ENCODE peak calls at places on chromosomes 4 and X, in nine cellular contexts. One of them, this sample, is unnamed.

GRCh38 chr4:140373328-140374129 is at the start of gene SCOC:
- DNase-seq in H7: peak; percentile 95
- DNase-seq in RPMI7951: peak; percentile 98
- DNase-seq in pulmonary artery endothelial cell: peak; percentile 98
- DNase-seq in NCI-H2029 treated with DMSO at 0.1 percent for 48 hours: peak; percentile 96
- DNase-seq in ELF-1: peak; percentile 100
- DNase-seq in naive thymus-derived CD4-positive, alpha-beta T cell: peak; percentile 95
- DNase-seq in Caki2: peak; percentile 99
- DNase-seq in A549: peak; percentile 96
- DNase-seq in this sample: peak; percentile 99

GRCh38 chrX:103538728-103539127 is 19.4 kb upstream of the RAB40A start:
- DNase-seq in ELF-1: no peak
- DNase-seq in H7: no peak
- DNase-seq in Caki2: no peak
- DNase-seq in RPMI7951: no peak
- DNase-seq in NCI-H2029 treated with DMSO at 0.1 percent for 48 hours: no peak
- DNase-seq in A549: no peak
- DNase-seq in pulmonary artery endothelial cell: no peak
- DNase-seq in naive thymus-derived CD4-positive, alpha-beta T cell: no peak
- DNase-seq in this sample: no peak

GRCh38 chr4:181194096-181194495 is 1049.1 kb upstream of the TENM3 start:
- DNase-seq in A549: no peak
- DNase-seq in pulmonary artery endothelial cell: no peak
- DNase-seq in Caki2: no peak
- DNase-seq in NCI-H2029 treated with DMSO at 0.1 percent for 48 hours: no peak
- DNase-seq in ELF-1: no peak
- DNase-seq in RPMI7951: no peak
- DNase-seq in H7: no peak
- DNase-seq in naive thymus-derived CD4-positive, alpha-beta T cell: no peak
- DNase-seq in this sample: no peak

GRCh38 chr4:168651374-168651773 is 154.5 kb downstream of the PALLD start:
- DNase-seq in pulmonary artery endothelial cell: no peak
- DNase-seq in A549: no peak
- DNase-seq in H7: no peak
- DNase-seq in ELF-1: no peak
- DNase-seq in NCI-H2029 treated with DMSO at 0.1 percent for 48 hours: no peak
- DNase-seq in RPMI7951: no peak
- DNase-seq in Caki2: no peak
- DNase-seq in naive thymus-derived CD4-positive, alpha-beta T cell: no peak
- DNase-seq in this sample: no peak

GRCh38 chr4:85777908-85778808 is 303.2 kb downstream of the ARHGAP24 start:
- DNase-seq in ELF-1: no peak
- DNase-seq in Caki2: no peak
- DNase-seq in A549: no peak
- DNase-seq in NCI-H2029 treated with DMSO at 0.1 percent for 48 hours: no peak
- DNase-seq in pulmonary artery endothelial cell: no peak
- DNase-seq in H7: no peak
- DNase-seq in naive thymus-derived CD4-positive, alpha-beta T cell: no peak
- DNase-seq in RPMI7951: peak; percentile 39
- DNase-seq in this sample: no peak

GRCh38 chr4:113971706-113972360 is 7.6 kb downstream of the ARSJ start:
- DNase-seq in RPMI7951: peak; percentile 56
- DNase-seq in H7: no peak
- DNase-seq in A549: no peak
- DNase-seq in naive thymus-derived CD4-positive, alpha-beta T cell: no peak
- DNase-seq in Caki2: no peak
- DNase-seq in NCI-H2029 treated with DMSO at 0.1 percent for 48 hours: no peak
- DNase-seq in ELF-1: no peak
- DNase-seq in pulmonary artery endothelial cell: no peak
- DNase-seq in this sample: no peak

GRCh38 chr4:67292045-67292444 is 253.3 kb downstream of the CENPC start:
- DNase-seq in ELF-1: no peak
- DNase-seq in NCI-H2029 treated with DMSO at 0.1 percent for 48 hours: no peak
- DNase-seq in pulmonary artery endothelial cell: no peak
- DNase-seq in Caki2: no peak
- DNase-seq in naive thymus-derived CD4-positive, alpha-beta T cell: no peak
- DNase-seq in A549: no peak
- DNase-seq in RPMI7951: no peak
- DNase-seq in H7: no peak
- DNase-seq in this sample: no peak

GRCh38 chrX:75156537-75156945 is 458 bp upstream of the ABCB7 start:
- DNase-seq in RPMI7951: peak; percentile 45
- DNase-seq in pulmonary artery endothelial cell: no peak
- DNase-seq in Caki2: peak; percentile 21
- DNase-seq in ELF-1: peak; percentile 23
- DNase-seq in H7: no peak
- DNase-seq in A549: no peak
- DNase-seq in naive thymus-derived CD4-positive, alpha-beta T cell: no peak
- DNase-seq in NCI-H2029 treated with DMSO at 0.1 percent for 48 hours: peak; percentile 29
- DNase-seq in this sample: no peak

GRCh38 chr4:105971032-105971431 is 75.8 kb downstream of the NPNT start:
- DNase-seq in H7: no peak
- DNase-seq in ELF-1: no peak
- DNase-seq in naive thymus-derived CD4-positive, alpha-beta T cell: no peak
- DNase-seq in NCI-H2029 treated with DMSO at 0.1 percent for 48 hours: no peak
- DNase-seq in A549: no peak
- DNase-seq in Caki2: no peak
- DNase-seq in RPMI7951: no peak
- DNase-seq in pulmonary artery endothelial cell: no peak
- DNase-seq in this sample: no peak

GRCh38 chrX:21723097-21723496 is 34.8 kb downstream of the SMPX start:
- DNase-seq in Caki2: no peak
- DNase-seq in pulmonary artery endothelial cell: no peak
- DNase-seq in RPMI7951: no peak
- DNase-seq in ELF-1: no peak
- DNase-seq in A549: no peak
- DNase-seq in H7: no peak
- DNase-seq in naive thymus-derived CD4-positive, alpha-beta T cell: no peak
- DNase-seq in NCI-H2029 treated with DMSO at 0.1 percent for 48 hours: no peak
- DNase-seq in this sample: no peak

GRCh38 chr4:11367371-11367770 is 61.3 kb downstream of the HS3ST1 start:
- DNase-seq in NCI-H2029 treated with DMSO at 0.1 percent for 48 hours: peak; percentile 85
- DNase-seq in ELF-1: peak; percentile 48
- DNase-seq in Caki2: no peak
- DNase-seq in pulmonary artery endothelial cell: no peak
- DNase-seq in H7: peak; percentile 47
- DNase-seq in A549: no peak
- DNase-seq in naive thymus-derived CD4-positive, alpha-beta T cell: no peak
- DNase-seq in RPMI7951: peak; percentile 19
- DNase-seq in this sample: peak; percentile 27

GRCh38 chrX:69556094-69557011 is 52.2 kb downstream of the NALF2 start:
- DNase-seq in RPMI7951: peak; percentile 25
- DNase-seq in H7: peak; percentile 62
- DNase-seq in A549: peak; percentile 2
- DNase-seq in pulmonary artery endothelial cell: no peak
- DNase-seq in NCI-H2029 treated with DMSO at 0.1 percent for 48 hours: no peak
- DNase-seq in ELF-1: peak; percentile 97
- DNase-seq in naive thymus-derived CD4-positive, alpha-beta T cell: no peak
- DNase-seq in Caki2: peak; percentile 33
- DNase-seq in this sample: no peak

GRCh38 chr4:14333616-14334015 is 668.7 kb upstream of the CPEB2 start:
- DNase-seq in NCI-H2029 treated with DMSO at 0.1 percent for 48 hours: no peak
- DNase-seq in ELF-1: no peak
- DNase-seq in H7: no peak
- DNase-seq in RPMI7951: peak; percentile 4
- DNase-seq in naive thymus-derived CD4-positive, alpha-beta T cell: no peak
- DNase-seq in A549: no peak
- DNase-seq in pulmonary artery endothelial cell: no peak
- DNase-seq in Caki2: no peak
- DNase-seq in this sample: no peak

GRCh38 chr4:183182873-183183725 is 84.0 kb downstream of the WWC2 start:
- DNase-seq in A549: no peak
- DNase-seq in naive thymus-derived CD4-positive, alpha-beta T cell: no peak
- DNase-seq in NCI-H2029 treated with DMSO at 0.1 percent for 48 hours: peak; percentile 5
- DNase-seq in ELF-1: peak; percentile 93
- DNase-seq in Caki2: peak; percentile 81
- DNase-seq in pulmonary artery endothelial cell: peak; percentile 73
- DNase-seq in H7: peak; percentile 39
- DNase-seq in RPMI7951: peak; percentile 89
- DNase-seq in this sample: peak; percentile 62

GRCh38 chr4:77505958-77506319 is 99.7 kb upstream of the CXCL13 start:
- DNase-seq in H7: no peak
- DNase-seq in pulmonary artery endothelial cell: no peak
- DNase-seq in Caki2: no peak
- DNase-seq in NCI-H2029 treated with DMSO at 0.1 percent for 48 hours: no peak
- DNase-seq in naive thymus-derived CD4-positive, alpha-beta T cell: no peak
- DNase-seq in RPMI7951: no peak
- DNase-seq in A549: no peak
- DNase-seq in ELF-1: no peak
- DNase-seq in this sample: no peak

GRCh38 chr4:139934786-139935330 is 219.1 kb downstream of the MAML3 start:
- DNase-seq in RPMI7951: no peak
- DNase-seq in pulmonary artery endothelial cell: no peak
- DNase-seq in ELF-1: no peak
- DNase-seq in H7: no peak
- DNase-seq in Caki2: no peak
- DNase-seq in naive thymus-derived CD4-positive, alpha-beta T cell: no peak
- DNase-seq in NCI-H2029 treated with DMSO at 0.1 percent for 48 hours: no peak
- DNase-seq in A549: no peak
- DNase-seq in this sample: no peak

GRCh38 chr4:35608205-35608604 is 636.1 kb downstream of the ARAP2 start:
- DNase-seq in ELF-1: no peak
- DNase-seq in A549: no peak
- DNase-seq in H7: no peak
- DNase-seq in Caki2: no peak
- DNase-seq in NCI-H2029 treated with DMSO at 0.1 percent for 48 hours: no peak
- DNase-seq in RPMI7951: no peak
- DNase-seq in pulmonary artery endothelial cell: no peak
- DNase-seq in naive thymus-derived CD4-positive, alpha-beta T cell: no peak
- DNase-seq in this sample: no peak

GRCh38 chrX:11465648-11466411 is 172.6 kb downstream of the AMELX start:
- DNase-seq in NCI-H2029 treated with DMSO at 0.1 percent for 48 hours: no peak
- DNase-seq in pulmonary artery endothelial cell: no peak
- DNase-seq in H7: no peak
- DNase-seq in RPMI7951: no peak
- DNase-seq in A549: no peak
- DNase-seq in naive thymus-derived CD4-positive, alpha-beta T cell: no peak
- DNase-seq in ELF-1: no peak
- DNase-seq in Caki2: no peak
- DNase-seq in this sample: no peak

GRCh38 chr4:89129080-89129640 is 17.8 kb downstream of the TIGD2 start:
- DNase-seq in Caki2: no peak
- DNase-seq in H7: no peak
- DNase-seq in A549: no peak
- DNase-seq in ELF-1: no peak
- DNase-seq in RPMI7951: no peak
- DNase-seq in NCI-H2029 treated with DMSO at 0.1 percent for 48 hours: no peak
- DNase-seq in pulmonary artery endothelial cell: no peak
- DNase-seq in naive thymus-derived CD4-positive, alpha-beta T cell: no peak
- DNase-seq in this sample: no peak

GRCh38 chrX:135449637-135450550 is 28.1 kb downstream of the SMIM10L2A start:
- DNase-seq in ELF-1: no peak
- DNase-seq in H7: no peak
- DNase-seq in A549: no peak
- DNase-seq in pulmonary artery endothelial cell: no peak
- DNase-seq in RPMI7951: no peak
- DNase-seq in NCI-H2029 treated with DMSO at 0.1 percent for 48 hours: no peak
- DNase-seq in naive thymus-derived CD4-positive, alpha-beta T cell: no peak
- DNase-seq in Caki2: no peak
- DNase-seq in this sample: no peak

GRCh38 chr4:59503731-59504130 is 1696.4 kb upstream of the ADGRL3 start:
- DNase-seq in Caki2: no peak
- DNase-seq in A549: no peak
- DNase-seq in RPMI7951: no peak
- DNase-seq in pulmonary artery endothelial cell: no peak
- DNase-seq in NCI-H2029 treated with DMSO at 0.1 percent for 48 hours: no peak
- DNase-seq in ELF-1: no peak
- DNase-seq in H7: no peak
- DNase-seq in naive thymus-derived CD4-positive, alpha-beta T cell: no peak
- DNase-seq in this sample: no peak

GRCh38 chr4:1509366-1509765 is 103.1 kb upstream of the NKX1-1 start:
- DNase-seq in naive thymus-derived CD4-positive, alpha-beta T cell: no peak
- DNase-seq in NCI-H2029 treated with DMSO at 0.1 percent for 48 hours: no peak
- DNase-seq in H7: no peak
- DNase-seq in Caki2: no peak
- DNase-seq in A549: no peak
- DNase-seq in ELF-1: no peak
- DNase-seq in RPMI7951: no peak
- DNase-seq in pulmonary artery endothelial cell: no peak
- DNase-seq in this sample: no peak

GRCh38 chrX:10017866-10018265 is 50.7 kb downstream of the CLDN34 start:
- DNase-seq in ELF-1: peak; percentile 62
- DNase-seq in A549: peak; percentile 28
- DNase-seq in Caki2: peak; percentile 87
- DNase-seq in NCI-H2029 treated with DMSO at 0.1 percent for 48 hours: no peak
- DNase-seq in RPMI7951: peak; percentile 82
- DNase-seq in H7: peak; percentile 47
- DNase-seq in naive thymus-derived CD4-positive, alpha-beta T cell: no peak
- DNase-seq in pulmonary artery endothelial cell: no peak
- DNase-seq in this sample: no peak

GRCh38 chr4:2924286-2924685 is 38.9 kb downstream of the NOP14 start:
- DNase-seq in naive thymus-derived CD4-positive, alpha-beta T cell: no peak
- DNase-seq in NCI-H2029 treated with DMSO at 0.1 percent for 48 hours: no peak
- DNase-seq in ELF-1: no peak
- DNase-seq in H7: no peak
- DNase-seq in RPMI7951: no peak
- DNase-seq in Caki2: no peak
- DNase-seq in A549: no peak
- DNase-seq in pulmonary artery endothelial cell: no peak
- DNase-seq in this sample: no peak

GRCh38 chr4:25861951-25862410 is 807 bp downstream of the SEL1L3 start:
- DNase-seq in A549: peak; percentile 16
- DNase-seq in Caki2: peak; percentile 33
- DNase-seq in pulmonary artery endothelial cell: no peak
- DNase-seq in RPMI7951: no peak
- DNase-seq in naive thymus-derived CD4-positive, alpha-beta T cell: peak; percentile 22
- DNase-seq in NCI-H2029 treated with DMSO at 0.1 percent for 48 hours: no peak
- DNase-seq in H7: peak; percentile 79
- DNase-seq in ELF-1: peak; percentile 12
- DNase-seq in this sample: peak; percentile 30

GRCh38 chr4:138938371-138938699 is 77.2 kb upstream of the NOCT start:
- DNase-seq in NCI-H2029 treated with DMSO at 0.1 percent for 48 hours: peak; percentile 8
- DNase-seq in RPMI7951: peak; percentile 41
- DNase-seq in pulmonary artery endothelial cell: no peak
- DNase-seq in H7: peak; percentile 43
- DNase-seq in Caki2: peak; percentile 16
- DNase-seq in ELF-1: peak; percentile 28
- DNase-seq in A549: peak; percentile 11
- DNase-seq in naive thymus-derived CD4-positive, alpha-beta T cell: no peak
- DNase-seq in this sample: no peak

GRCh38 chrX:66020578-66021406 is 19.1 kb downstream of the VSIG4 start:
- DNase-seq in pulmonary artery endothelial cell: no peak
- DNase-seq in A549: no peak
- DNase-seq in H7: no peak
- DNase-seq in Caki2: no peak
- DNase-seq in RPMI7951: no peak
- DNase-seq in ELF-1: no peak
- DNase-seq in naive thymus-derived CD4-positive, alpha-beta T cell: no peak
- DNase-seq in NCI-H2029 treated with DMSO at 0.1 percent for 48 hours: no peak
- DNase-seq in this sample: no peak

GRCh38 chrX:49019599-49020249 is 17.7 kb upstream of the GRIPAP1 start:
- DNase-seq in naive thymus-derived CD4-positive, alpha-beta T cell: no peak
- DNase-seq in Caki2: no peak
- DNase-seq in RPMI7951: no peak
- DNase-seq in ELF-1: no peak
- DNase-seq in pulmonary artery endothelial cell: no peak
- DNase-seq in NCI-H2029 treated with DMSO at 0.1 percent for 48 hours: no peak
- DNase-seq in H7: no peak
- DNase-seq in A549: no peak
- DNase-seq in this sample: no peak

GRCh38 chrX:43870758-43871419 is 11.4 kb downstream of the MAOB start:
- DNase-seq in A549: no peak
- DNase-seq in naive thymus-derived CD4-positive, alpha-beta T cell: no peak
- DNase-seq in RPMI7951: no peak
- DNase-seq in ELF-1: no peak
- DNase-seq in Caki2: no peak
- DNase-seq in H7: no peak
- DNase-seq in pulmonary artery endothelial cell: no peak
- DNase-seq in NCI-H2029 treated with DMSO at 0.1 percent for 48 hours: peak; percentile 4
- DNase-seq in this sample: no peak

GRCh38 chrX:124362761-124363160 is 16.4 kb downstream of the SH2D1A start:
- DNase-seq in pulmonary artery endothelial cell: no peak
- DNase-seq in NCI-H2029 treated with DMSO at 0.1 percent for 48 hours: no peak
- DNase-seq in RPMI7951: no peak
- DNase-seq in A549: no peak
- DNase-seq in ELF-1: no peak
- DNase-seq in naive thymus-derived CD4-positive, alpha-beta T cell: no peak
- DNase-seq in Caki2: no peak
- DNase-seq in H7: no peak
- DNase-seq in this sample: no peak

GRCh38 chr4:93791570-93792195 is 36.9 kb upstream of the ATOH1 start:
- DNase-seq in naive thymus-derived CD4-positive, alpha-beta T cell: no peak
- DNase-seq in NCI-H2029 treated with DMSO at 0.1 percent for 48 hours: peak; percentile 9
- DNase-seq in RPMI7951: peak; percentile 19
- DNase-seq in H7: peak; percentile 52
- DNase-seq in ELF-1: peak; percentile 67
- DNase-seq in pulmonary artery endothelial cell: peak; percentile 3
- DNase-seq in A549: peak; percentile 21
- DNase-seq in Caki2: peak; percentile 45
- DNase-seq in this sample: no peak